ENCODE peak calls at places on chromosomes 12 and 14, in ten cellular contexts. K, I, H, M, S, A, J, N, T and F are unnamed samples.
A peak's percentile ranks its signal among the peaks of the same experiment; 100 is the strongest.

GRCh38 chr12:131784909-131785762 is 43.1 kb upstream of the MMP17 start:
- DNase-seq in K (no peak), I (no peak), H (peak; percentile 58), M (no peak), S (no peak), A (peak; percentile 51), J (peak; percentile 87), N (no peak), T (no peak), F (peak; percentile 10)

GRCh38 chr12:100529951-100530350 is 43.5 kb upstream of the GAS2L3 start:
- DNase-seq in K (no peak), I (no peak), H (no peak), M (no peak), S (no peak), A (no peak), J (no peak), N (no peak), T (no peak), F (no peak)

GRCh38 chr12:26118356-26118755 is 6.5 kb downstream of the BHLHE41 start:
- DNase-seq in K (no peak), I (no peak), H (no peak), M (no peak), S (no peak), A (no peak), J (no peak), N (no peak), T (no peak), F (no peak)

GRCh38 chr12:120445911-120446909 is at the start of the genes GATC and TRIAP1:
- DNase-seq in K (peak; percentile 88), I (peak; percentile 88), H (peak; percentile 62), M (peak; percentile 72), S (peak; percentile 46), A (peak; percentile 91), J (peak; percentile 72), N (peak; percentile 81), T (peak; percentile 86), F (peak; percentile 84)

GRCh38 chr12:20778969-20779368 is 31.5 kb upstream of the SLCO1B3 start:
- DNase-seq in K (no peak), I (no peak), H (no peak), M (no peak), S (no peak), A (no peak), J (no peak), N (no peak), T (no peak), F (no peak)

GRCh38 chr12:30823140-30823669 is 68.5 kb upstream of the CAPRIN2 start:
- DNase-seq in K (peak; percentile 57), I (peak; percentile 58), H (no peak), M (no peak), S (no peak), A (peak; percentile 72), J (peak; percentile 14), N (no peak), T (peak; percentile 33), F (no peak)

GRCh38 chr12:132272706-132273105 is 56.7 kb downstream of the GALNT9 start:
- DNase-seq in K (no peak), I (no peak), H (no peak), M (no peak), S (no peak), A (no peak), J (no peak), N (no peak), T (no peak), F (no peak)

GRCh38 chr12:117360551-117361311 is 695 bp downstream of the NOS1 start:
- DNase-seq in K (no peak), I (no peak), H (no peak), M (no peak), S (no peak), A (peak; percentile 70), J (no peak), N (no peak), T (no peak), F (no peak)

GRCh38 chr12:40622246-40622838 is 69.9 kb upstream of the CNTN1 start:
- DNase-seq in K (peak; percentile 48), I (peak; percentile 57), H (peak; percentile 55), M (peak; percentile 35), S (no peak), A (peak; percentile 80), J (peak; percentile 17), N (no peak), T (no peak), F (peak; percentile 19)

GRCh38 chr14:105503918-105504692 is 13.1 kb downstream of the TEDC1 start:
- DNase-seq in K (no peak), I (no peak), H (no peak), M (no peak), S (no peak), A (no peak), J (no peak), N (no peak), T (no peak), F (no peak)

GRCh38 chr12:54390668-54391551 is 6.4 kb upstream of the ZNF385A start:
- DNase-seq in K (no peak), I (peak; percentile 57), H (no peak), M (peak; percentile 49), S (no peak), A (peak; percentile 95), J (no peak), N (peak; percentile 68), T (peak; percentile 64), F (no peak)
- H3K4me3 ChIP-seq in K (peak overlapping the region; percentile 48), I (peak overlapping the region; percentile 75), H (no peak overlapping the region), M (peak overlapping the region; percentile 44), S (no peak overlapping the region), A (peak overlapping the region; percentile 98), J (no peak overlapping the region), N (no peak overlapping the region), T (peak overlapping the region; percentile 50), F (peak overlapping the region; percentile 42)

GRCh38 chr12:46831335-46832083 is 5.7 kb upstream of the SLC38A4 start:
- DNase-seq in K (peak; percentile 46), I (no peak), H (no peak), M (no peak), S (no peak), A (peak; percentile 63), J (peak; percentile 7), N (no peak), T (no peak), F (no peak)
- H3K4me3 ChIP-seq in K (peak overlapping the region; percentile 44), I (peak overlapping the region; percentile 56), H (peak overlapping the region; percentile 58), M (peak overlapping the region; percentile 34), S (peak overlapping the region; percentile 51), A (peak overlapping the region; percentile 78), J (peak overlapping the region; percentile 43), N (no peak overlapping the region), T (no peak overlapping the region), F (no peak overlapping the region)

DNA sequence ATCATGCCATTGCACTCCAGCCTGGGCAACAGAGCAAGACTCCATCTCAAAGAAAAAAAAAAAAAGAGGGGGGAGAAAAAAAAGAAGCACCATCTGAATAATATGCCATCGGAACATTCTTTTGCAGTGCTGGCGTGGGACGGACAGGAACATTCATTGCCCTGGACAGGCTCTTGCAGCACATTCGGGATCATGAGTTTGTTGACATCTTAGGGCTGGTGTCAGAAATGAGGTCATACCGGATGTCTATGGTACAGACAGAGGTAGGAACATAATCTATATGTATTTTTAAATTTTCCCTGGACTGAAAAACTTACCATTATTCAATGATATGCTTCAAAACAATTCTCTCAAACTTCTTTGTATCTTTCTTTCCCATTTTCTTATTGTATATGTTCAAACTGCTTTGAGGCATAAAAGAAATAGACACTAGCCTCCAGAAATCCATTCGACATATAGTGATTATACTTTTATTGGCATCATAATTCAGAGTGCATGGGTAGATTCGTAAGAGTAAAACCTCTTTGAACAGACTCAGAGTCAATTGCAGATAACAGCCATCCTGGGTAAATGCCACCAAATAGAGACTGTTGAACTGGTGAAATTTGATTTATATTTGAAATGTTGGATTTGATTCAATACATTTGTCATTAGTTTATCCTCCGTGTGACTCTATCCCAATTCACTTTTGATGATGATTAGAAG is 199.7 kb downstream of the EPS8 start:
- DNase-seq in K (no peak), I (no peak), H (no peak), M (no peak), S (no peak), A (no peak), J (no peak), N (no peak), T (no peak), F (no peak)
- H3K4me3 ChIP-seq in K (no peak overlapping the region), I (no peak overlapping the region), H (no peak overlapping the region), M (no peak overlapping the region), S (no peak overlapping the region), A (no peak overlapping the region), J (no peak overlapping the region), N (peak overlapping the region; percentile 67), T (no peak overlapping the region), F (no peak overlapping the region)

DNA sequence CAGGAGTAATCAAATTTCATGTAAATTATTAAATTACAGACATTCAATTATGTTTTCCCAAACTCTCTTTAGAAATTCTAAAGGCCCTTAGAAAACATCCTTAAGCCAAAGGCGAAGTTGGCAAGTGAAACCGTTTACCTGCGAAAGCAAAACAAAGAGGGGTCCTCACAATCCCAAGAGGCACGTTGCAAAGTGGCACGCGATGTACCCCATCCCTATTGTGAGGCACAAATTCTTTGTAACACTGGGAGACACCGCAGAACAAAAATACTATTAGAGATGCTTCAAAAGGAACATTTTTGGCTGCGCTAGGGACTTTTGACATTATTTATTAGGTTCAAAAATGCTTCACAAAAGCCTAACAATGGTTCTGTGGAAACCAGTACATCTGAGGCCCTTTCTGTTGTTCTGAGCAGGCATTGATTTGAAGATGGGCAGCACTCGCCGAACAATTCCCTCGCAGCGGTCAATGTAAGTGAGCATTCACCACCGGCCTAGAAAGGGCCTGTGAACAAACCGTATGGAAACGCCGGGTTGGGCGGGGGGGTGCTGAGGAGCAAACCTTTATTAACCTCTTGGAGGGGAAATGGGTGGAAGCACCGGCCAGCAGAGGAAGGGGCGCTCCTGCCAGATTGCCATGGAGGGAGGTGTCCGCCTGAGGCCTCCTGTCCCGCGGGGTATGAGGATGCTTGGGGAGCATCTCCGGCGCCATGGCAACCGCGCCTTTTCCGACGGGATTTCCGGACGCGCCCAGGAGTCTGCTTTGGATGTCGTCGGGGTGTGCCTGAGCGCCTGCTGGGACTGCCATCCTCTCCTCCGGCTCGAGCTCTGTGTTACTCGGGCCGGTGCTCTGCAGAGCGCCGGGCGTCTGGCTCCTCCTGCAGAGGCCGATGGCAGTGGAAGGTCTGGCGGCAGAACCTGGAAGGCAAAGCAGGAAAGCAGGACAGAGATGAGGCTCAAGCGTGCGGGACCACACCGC is 193.8 kb downstream of the C12orf42 start:
- DNase-seq in K (no peak), I (no peak), H (no peak), M (no peak), S (no peak), A (peak; percentile 89), J (no peak), N (no peak), T (no peak), F (no peak)
- H3K4me3 ChIP-seq in K (no peak overlapping the region), I (no peak overlapping the region), H (no peak overlapping the region), M (no peak overlapping the region), S (no peak overlapping the region), A (peak overlapping the region; percentile 49), J (no peak overlapping the region), N (no peak overlapping the region), T (no peak overlapping the region), F (no peak overlapping the region)

DNA sequence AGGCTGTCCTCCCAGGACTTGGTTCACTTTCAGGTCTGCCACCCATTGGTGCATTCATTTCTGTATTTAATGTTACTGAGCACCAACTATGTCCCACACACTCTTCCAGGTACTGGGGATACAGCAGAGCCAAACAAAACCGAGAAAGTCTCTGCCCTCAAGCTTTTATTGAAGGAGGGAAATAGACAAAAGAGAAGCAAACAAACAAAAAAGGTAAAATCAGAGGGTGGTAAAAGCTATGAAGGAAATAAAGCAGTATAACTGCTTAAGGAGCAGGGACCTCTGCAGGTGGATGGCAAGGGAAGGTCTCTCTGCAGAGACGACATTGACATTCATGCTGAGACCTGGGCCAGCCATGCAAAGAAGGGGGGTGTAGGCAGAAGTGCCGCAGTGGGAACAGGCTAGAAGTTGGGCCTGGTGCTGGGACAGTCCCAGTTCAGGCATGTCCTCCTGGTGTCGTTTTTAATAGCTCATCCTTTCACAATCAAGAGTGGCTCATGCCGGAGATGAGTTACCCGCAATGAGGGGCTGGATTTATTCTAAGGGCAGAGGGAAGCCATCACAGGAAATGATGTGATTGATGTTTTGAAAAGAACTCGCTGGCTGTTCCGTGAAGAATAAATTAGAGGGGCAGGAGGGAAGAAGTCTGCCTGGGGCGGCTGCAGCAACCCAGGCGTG is 72.8 kb downstream of the IRF2BPL start:
- DNase-seq in K (no peak), I (no peak), H (peak; percentile 66), M (no peak), S (no peak), A (peak; percentile 55), J (peak; percentile 49), N (peak; percentile 61), T (peak; percentile 79), F (no peak)
- H3K4me3 ChIP-seq in K (peak overlapping the region; percentile 52), I (peak overlapping the region; percentile 2), H (peak overlapping the region; percentile 27), M (peak overlapping the region; percentile 30), S (peak overlapping the region; percentile 22), A (peak overlapping the region; percentile 42), J (no peak overlapping the region), N (peak overlapping the region; percentile 70), T (peak overlapping the region; percentile 74), F (peak overlapping the region; percentile 54)